ENCODE peak calls at places on chromosomes 16 and 17, in ten cellular contexts. I, F, H, S, K, J, U, G, O and X are unnamed samples.

GRCh38 chr17:60406887-60407286 is 15.0 kb upstream of the USP32 start:
- DNase-seq in H (no peak), F (no peak), G (no peak), J (no peak), K (no peak), O (no peak), U (no peak), I (peak; percentile 21), S (no peak), X (no peak)

GRCh38 chr17:45430738-45431530 is 1.7 kb downstream of the ARHGAP27 start:
- DNase-seq in S (no peak), K (no peak), G (no peak), I (no peak), H (peak; percentile 61), U (peak; percentile 88), F (no peak), O (no peak), J (no peak), X (no peak)

GRCh38 chr17:59073972-59074371 is 32.7 kb downstream of the TRIM37 start:
- DNase-seq in G (no peak), F (no peak), J (no peak), K (no peak), I (no peak), U (no peak), O (no peak), H (no peak), S (no peak), X (no peak)

GRCh38 chr17:64635647-64636305 is 26.3 kb downstream of the SMURF2 start:
- DNase-seq in K (no peak), F (no peak), J (peak; percentile 18), I (peak; percentile 91), H (peak; percentile 22), O (no peak), S (peak; percentile 98), G (no peak), U (no peak), X (peak; percentile 67)

GRCh38 chr17:70552230-70552981 is 383.1 kb downstream of the KCNJ2 start:
- DNase-seq in H (no peak), F (no peak), S (peak; percentile 52), J (peak; percentile 42), U (peak; percentile 10), K (no peak), O (peak; percentile 29), G (peak; percentile 17), I (peak; percentile 42), X (peak; percentile 34)

GRCh38 chr17:58413684-58414083 is 3.6 kb downstream of the RNF43 start:
- DNase-seq in J (no peak), G (no peak), I (no peak), U (no peak), O (no peak), S (no peak), F (no peak), H (no peak), K (no peak), X (no peak)

GRCh38 chr17:78241277-78242023 is 10.0 kb downstream of the TMEM235 start:
- DNase-seq in U (no peak), S (peak; percentile 54), J (peak; percentile 93), I (peak; percentile 50), F (no peak), H (no peak), K (no peak), O (peak; percentile 90), G (no peak), X (peak; percentile 64)

GRCh38 chr17:62787358-62787757 is 20.8 kb downstream of the MARCHF10 start:
- DNase-seq in H (no peak), K (no peak), I (peak; percentile 73), S (no peak), F (no peak), U (no peak), J (no peak), O (no peak), G (no peak), X (no peak)

GRCh38 chr16:4358831-4359561 is 7.9 kb upstream of the PAM16 start:
- DNase-seq in G (peak; percentile 72), H (peak; percentile 82), O (no peak), I (peak; percentile 36), K (peak; percentile 59), S (no peak), F (peak; percentile 67), U (no peak), J (peak; percentile 58), X (peak; percentile 26)

GRCh38 chr16:4241601-4242270 is at the start of gene SRL:
- DNase-seq in J (no peak), G (no peak), U (no peak), S (no peak), F (no peak), K (no peak), I (no peak), H (no peak), O (no peak), X (no peak)